ENCODE peak calls at places on chromosome 21, in six cellular contexts. One of them, this sample, is unnamed.

GRCh38 chr21:26127918-26128317 is 42.7 kb downstream of the APP start:
- DNase-seq in cardiac fibroblast: peak
- DNase-seq in AG09309: no peak
- DNase-seq in lower lobe of right lung: no peak
- DNase-seq in adrenal gland: peak
- DNase-seq in tibial nerve: no peak
- DNase-seq in this sample: peak

GRCh38 chr21:25578070-25578961 is 29.0 kb downstream of the MRPL39 start:
- DNase-seq in cardiac fibroblast: no peak
- DNase-seq in AG09309: no peak
- DNase-seq in lower lobe of right lung: no peak
- DNase-seq in adrenal gland: no peak
- DNase-seq in tibial nerve: no peak
- DNase-seq in this sample: no peak

GRCh38 chr21:28892550-28893111 is 100.0 kb downstream of the LTN1 start:
- DNase-seq in cardiac fibroblast: no peak
- DNase-seq in AG09309: no peak
- DNase-seq in lower lobe of right lung: no peak
- DNase-seq in adrenal gland: no peak
- DNase-seq in tibial nerve: no peak
- DNase-seq in this sample: no peak

GRCh38 chr21:41648591-41649031 is 118.2 kb downstream of the RIPK4 start:
- DNase-seq in cardiac fibroblast: peak
- DNase-seq in AG09309: peak
- DNase-seq in lower lobe of right lung: no peak
- DNase-seq in adrenal gland: no peak
- DNase-seq in tibial nerve: no peak
- DNase-seq in this sample: peak

GRCh38 chr21:27885296-27885711 is 918.4 kb upstream of the ADAMTS5 start:
- DNase-seq in cardiac fibroblast: no peak
- DNase-seq in AG09309: no peak
- DNase-seq in lower lobe of right lung: no peak
- DNase-seq in adrenal gland: no peak
- DNase-seq in tibial nerve: no peak
- DNase-seq in this sample: no peak

GRCh38 chr21:41752231-41752681 is 14.6 kb downstream of the RIPK4 start:
- DNase-seq in cardiac fibroblast: peak
- DNase-seq in AG09309: no peak
- DNase-seq in lower lobe of right lung: no peak
- DNase-seq in adrenal gland: no peak
- DNase-seq in tibial nerve: no peak
- DNase-seq in this sample: peak

GRCh38 chr21:44313451-44313850 is 13.6 kb downstream of the PFKL start:
- DNase-seq in cardiac fibroblast: no peak
- DNase-seq in AG09309: no peak
- DNase-seq in lower lobe of right lung: no peak
- DNase-seq in adrenal gland: no peak
- DNase-seq in tibial nerve: no peak
- DNase-seq in this sample: no peak

GRCh38 chr21:32772281-32773047 is 909 bp upstream of the PAXBP1 start:
- DNase-seq in cardiac fibroblast: peak
- DNase-seq in AG09309: no peak
- DNase-seq in lower lobe of right lung: no peak
- DNase-seq in adrenal gland: peak
- DNase-seq in tibial nerve: peak
- DNase-seq in this sample: peak

GRCh38 chr21:31317688-31318087 is 26.4 kb downstream of the TIAM1 start:
- DNase-seq in cardiac fibroblast: no peak
- DNase-seq in AG09309: no peak
- DNase-seq in lower lobe of right lung: no peak
- DNase-seq in adrenal gland: no peak
- DNase-seq in tibial nerve: no peak
- DNase-seq in this sample: no peak

DNA sequence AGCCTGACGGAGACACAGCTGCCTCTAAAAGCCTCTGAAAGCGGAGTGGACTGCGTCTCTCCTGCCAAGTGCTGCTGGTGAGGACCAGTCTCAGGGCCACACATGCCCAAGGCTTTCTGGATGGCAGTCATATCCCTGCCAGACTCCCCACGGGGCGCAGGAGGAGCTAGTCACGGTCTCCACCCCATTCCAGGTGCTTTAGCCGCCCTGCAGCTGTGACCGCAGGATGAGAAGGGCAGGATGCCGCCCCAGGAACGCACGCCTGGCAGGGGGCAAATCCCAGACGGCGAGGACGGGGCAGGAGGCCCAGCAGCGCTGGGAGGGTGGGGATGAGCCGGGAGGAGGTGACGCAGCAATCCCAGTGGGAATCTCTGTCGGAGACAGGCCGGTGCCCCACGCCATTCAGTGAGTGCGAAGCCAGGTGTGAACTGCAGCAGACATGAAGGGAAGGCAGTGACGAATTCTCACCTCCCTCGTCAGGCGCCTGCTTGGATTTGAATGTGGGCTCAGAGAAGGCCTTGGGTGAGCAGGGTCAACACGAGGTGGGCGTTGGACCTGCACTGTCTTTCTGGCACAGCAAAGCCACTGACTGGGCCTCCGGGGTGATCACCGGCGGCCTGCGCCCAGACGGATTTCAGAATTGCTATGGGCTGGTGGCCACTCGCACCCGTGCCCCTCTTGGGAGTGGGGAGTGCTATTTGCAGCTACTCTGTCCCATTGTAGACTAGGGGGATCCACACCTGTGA is 38.5 kb upstream of the SLC19A1 start:
- DNase-seq in cardiac fibroblast: no peak
- DNase-seq in AG09309: no peak
- DNase-seq in lower lobe of right lung: peak
- DNase-seq in adrenal gland: no peak
- DNase-seq in tibial nerve: no peak
- DNase-seq in this sample: no peak
- H3K4me3 ChIP-seq in cardiac fibroblast: no peak
- H3K4me3 ChIP-seq in AG09309: no peak
- H3K4me3 ChIP-seq in lower lobe of right lung: no peak
- H3K4me3 ChIP-seq in adrenal gland: no peak
- H3K4me3 ChIP-seq in tibial nerve: no peak
- H3K4me3 ChIP-seq in this sample: no peak

GRCh38 chr21:36646011-36646410 is 52.9 kb upstream of the SIM2 start:
- DNase-seq in cardiac fibroblast: no peak
- DNase-seq in AG09309: no peak
- DNase-seq in lower lobe of right lung: no peak
- DNase-seq in adrenal gland: no peak
- DNase-seq in tibial nerve: no peak
- DNase-seq in this sample: no peak
- TF ChIP-seq CTCF in cardiac fibroblast: no peak
- TF ChIP-seq CTCF in AG09309: no peak
- TF ChIP-seq CTCF in lower lobe of right lung: no peak
- TF ChIP-seq CTCF in adrenal gland: no peak
- TF ChIP-seq CTCF in tibial nerve: no peak
- TF ChIP-seq CTCF in this sample: no peak

DNA sequence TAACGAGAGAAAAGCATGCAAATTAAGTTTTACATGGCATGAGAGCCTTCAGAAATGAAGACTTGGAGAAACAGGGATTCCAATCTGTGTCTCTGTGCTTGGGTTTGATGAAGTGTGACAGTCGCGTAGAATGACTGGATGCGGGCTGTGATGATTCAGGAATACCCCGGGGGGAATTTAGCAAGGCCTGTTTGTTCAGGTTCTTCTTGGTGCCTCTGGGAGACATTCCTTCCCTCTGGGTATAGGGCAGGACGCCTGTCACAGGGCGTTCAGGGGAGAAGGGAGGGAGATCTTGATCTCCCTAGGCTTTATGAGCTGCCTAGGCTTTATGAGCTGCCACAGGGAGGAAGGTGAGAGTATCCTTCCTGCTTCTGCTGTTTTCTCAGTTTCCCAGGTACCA is 36.6 kb downstream of the DOP1B start:
- DNase-seq in cardiac fibroblast: no peak
- DNase-seq in AG09309: no peak
- DNase-seq in lower lobe of right lung: no peak
- DNase-seq in adrenal gland: no peak
- DNase-seq in tibial nerve: no peak
- DNase-seq in this sample: no peak
- H3K4me3 ChIP-seq in cardiac fibroblast: no peak
- H3K4me3 ChIP-seq in AG09309: no peak
- H3K4me3 ChIP-seq in lower lobe of right lung: no peak
- H3K4me3 ChIP-seq in adrenal gland: no peak
- H3K4me3 ChIP-seq in tibial nerve: no peak
- H3K4me3 ChIP-seq in this sample: no peak

GRCh38 chr21:18617291-18617690 is 213.7 kb upstream of the TMPRSS15 start:
- DNase-seq in cardiac fibroblast: no peak
- DNase-seq in AG09309: no peak
- DNase-seq in lower lobe of right lung: no peak
- DNase-seq in adrenal gland: no peak
- DNase-seq in tibial nerve: no peak
- DNase-seq in this sample: no peak

GRCh38 chr21:18622383-18622782 is 218.8 kb upstream of the TMPRSS15 start:
- DNase-seq in cardiac fibroblast: no peak
- DNase-seq in AG09309: no peak
- DNase-seq in lower lobe of right lung: no peak
- DNase-seq in adrenal gland: no peak
- DNase-seq in tibial nerve: no peak
- DNase-seq in this sample: no peak

DNA sequence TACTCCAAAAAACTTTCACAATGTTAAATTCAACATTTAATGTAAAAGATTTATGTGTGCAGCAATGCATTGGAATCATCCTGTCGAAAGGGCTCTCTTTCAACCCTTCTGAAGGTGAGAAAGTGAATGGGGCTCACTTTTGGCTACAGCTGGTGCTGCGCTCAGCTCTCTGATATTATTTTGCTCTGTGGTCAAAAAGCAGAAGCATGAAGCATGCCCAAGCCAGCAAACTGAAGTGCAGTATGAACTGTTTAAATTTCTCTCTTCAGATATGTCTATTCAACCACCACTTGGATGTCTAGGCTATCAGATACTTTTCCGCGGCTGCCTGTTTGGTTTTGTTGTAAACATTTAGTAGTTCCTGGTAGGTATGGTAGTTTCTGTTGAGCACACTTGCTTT is 216.8 kb upstream of the TMPRSS15 start:
- DNase-seq in cardiac fibroblast: no peak
- DNase-seq in AG09309: no peak
- DNase-seq in lower lobe of right lung: no peak
- DNase-seq in adrenal gland: no peak
- DNase-seq in tibial nerve: no peak
- DNase-seq in this sample: no peak
- TF ChIP-seq CTCF in cardiac fibroblast: no peak
- TF ChIP-seq CTCF in AG09309: no peak
- TF ChIP-seq CTCF in lower lobe of right lung: no peak
- TF ChIP-seq CTCF in adrenal gland: no peak
- TF ChIP-seq CTCF in tibial nerve: no peak
- TF ChIP-seq CTCF in this sample: no peak

This sample was measured in AG10803.